ENCODE peak calls at places on chromosomes 13 and 19, in ten cellular contexts. One of them, this sample, is unnamed.

GRCh38 chr13:51793570-51794273 is 10.2 kb downstream of the DHRS12 start:
- DNase-seq in Peyer's patch: peak; percentile 72
- DNase-seq in CD8-positive, alpha-beta T cell: no peak
- DNase-seq in A549: peak; percentile 53
- DNase-seq in fibroblast of lung: peak; percentile 91
- DNase-seq in heart left ventricle: no peak
- DNase-seq in prostate gland: no peak
- DNase-seq in gastrocnemius medialis: no peak
- DNase-seq in adrenal gland: peak; percentile 84
- DNase-seq in adipocyte: peak; percentile 88
- DNase-seq in this sample: peak; percentile 56

GRCh38 chr19:10334340-10335148 is 1.2 kb upstream of the RAVER1 start:
- DNase-seq in adrenal gland: peak; percentile 97
- DNase-seq in heart left ventricle: peak; percentile 97
- DNase-seq in A549: peak; percentile 93
- DNase-seq in fibroblast of lung: peak; percentile 94
- DNase-seq in gastrocnemius medialis: peak; percentile 93
- DNase-seq in prostate gland: peak; percentile 94
- DNase-seq in adipocyte: peak; percentile 99
- DNase-seq in Peyer's patch: peak; percentile 61
- DNase-seq in CD8-positive, alpha-beta T cell: no peak
- DNase-seq in this sample: peak; percentile 98

GRCh38 chr13:108342369-108343289 is 73.1 kb downstream of the TNFSF13B start:
- DNase-seq in adrenal gland: no peak
- DNase-seq in gastrocnemius medialis: no peak
- DNase-seq in heart left ventricle: no peak
- DNase-seq in CD8-positive, alpha-beta T cell: no peak
- DNase-seq in prostate gland: no peak
- DNase-seq in fibroblast of lung: peak; percentile 38
- DNase-seq in Peyer's patch: no peak
- DNase-seq in adipocyte: peak; percentile 70
- DNase-seq in A549: peak; percentile 19
- DNase-seq in this sample: no peak

GRCh38 chr19:40705950-40706619 is 10.6 kb downstream of the COQ8B start:
- DNase-seq in gastrocnemius medialis: no peak
- DNase-seq in CD8-positive, alpha-beta T cell: no peak
- DNase-seq in Peyer's patch: no peak
- DNase-seq in adrenal gland: no peak
- DNase-seq in adipocyte: no peak
- DNase-seq in heart left ventricle: no peak
- DNase-seq in fibroblast of lung: no peak
- DNase-seq in prostate gland: no peak
- DNase-seq in A549: no peak
- DNase-seq in this sample: no peak

GRCh38 chr13:75091707-75092106 is 390.3 kb downstream of the TBC1D4 start:
- DNase-seq in fibroblast of lung: no peak
- DNase-seq in CD8-positive, alpha-beta T cell: no peak
- DNase-seq in heart left ventricle: no peak
- DNase-seq in prostate gland: no peak
- DNase-seq in adrenal gland: no peak
- DNase-seq in adipocyte: no peak
- DNase-seq in Peyer's patch: no peak
- DNase-seq in A549: no peak
- DNase-seq in gastrocnemius medialis: no peak
- DNase-seq in this sample: no peak

GRCh38 chr13:33728271-33729037 is 89.5 kb upstream of the RFC3 start:
- DNase-seq in adipocyte: no peak
- DNase-seq in A549: peak; percentile 18
- DNase-seq in heart left ventricle: peak; percentile 61
- DNase-seq in adrenal gland: peak; percentile 13
- DNase-seq in prostate gland: no peak
- DNase-seq in CD8-positive, alpha-beta T cell: no peak
- DNase-seq in gastrocnemius medialis: no peak
- DNase-seq in fibroblast of lung: no peak
- DNase-seq in Peyer's patch: no peak
- DNase-seq in this sample: peak; percentile 23

GRCh38 chr13:20350380-20350763 is 118.3 kb upstream of the GJB6 start:
- DNase-seq in fibroblast of lung: no peak
- DNase-seq in adrenal gland: no peak
- DNase-seq in adipocyte: no peak
- DNase-seq in gastrocnemius medialis: no peak
- DNase-seq in A549: no peak
- DNase-seq in heart left ventricle: no peak
- DNase-seq in Peyer's patch: no peak
- DNase-seq in CD8-positive, alpha-beta T cell: no peak
- DNase-seq in prostate gland: no peak
- DNase-seq in this sample: no peak

GRCh38 chr19:58559275-58560006 is 1.0 kb upstream of the UBE2M start:
- DNase-seq in Peyer's patch: peak; percentile 79
- DNase-seq in CD8-positive, alpha-beta T cell: peak; percentile 70
- DNase-seq in heart left ventricle: peak; percentile 96
- DNase-seq in adrenal gland: peak; percentile 96
- DNase-seq in A549: peak; percentile 97
- DNase-seq in gastrocnemius medialis: peak; percentile 91
- DNase-seq in fibroblast of lung: peak; percentile 92
- DNase-seq in prostate gland: peak; percentile 87
- DNase-seq in adipocyte: peak; percentile 94
- DNase-seq in this sample: peak; percentile 88

GRCh38 chr19:49436381-49437017 is 4.8 kb downstream of the SLC17A7 start:
- DNase-seq in adipocyte: no peak
- DNase-seq in fibroblast of lung: no peak
- DNase-seq in adrenal gland: no peak
- DNase-seq in Peyer's patch: peak; percentile 39
- DNase-seq in A549: peak; percentile 64
- DNase-seq in prostate gland: no peak
- DNase-seq in gastrocnemius medialis: no peak
- DNase-seq in CD8-positive, alpha-beta T cell: peak; percentile 47
- DNase-seq in heart left ventricle: no peak
- DNase-seq in this sample: no peak

GRCh38 chr13:30422056-30422914 is at the start of gene UBE2L5:
- DNase-seq in gastrocnemius medialis: peak; percentile 65
- DNase-seq in adrenal gland: peak; percentile 85
- DNase-seq in Peyer's patch: peak; percentile 72
- DNase-seq in fibroblast of lung: peak; percentile 85
- DNase-seq in A549: peak; percentile 87
- DNase-seq in prostate gland: peak; percentile 82
- DNase-seq in heart left ventricle: peak; percentile 82
- DNase-seq in adipocyte: peak; percentile 92
- DNase-seq in CD8-positive, alpha-beta T cell: peak; percentile 61
- DNase-seq in this sample: peak; percentile 77
- H3K4me1 ChIP-seq in gastrocnemius medialis: peaks cover 10% of the 10 kb centered on the region
- H3K4me1 ChIP-seq in adrenal gland: peaks cover 5% of the 10 kb centered on the region
- H3K4me1 ChIP-seq in Peyer's patch: no peaks in the 10 kb centered on the region
- H3K4me1 ChIP-seq in fibroblast of lung: peaks cover 5% of the 10 kb centered on the region
- H3K4me1 ChIP-seq in A549: peaks cover 10% of the 10 kb centered on the region
- H3K4me1 ChIP-seq in prostate gland: no peaks in the 10 kb centered on the region
- H3K4me1 ChIP-seq in heart left ventricle: peaks cover 12% of the 10 kb centered on the region
- H3K4me1 ChIP-seq in adipocyte: peaks cover 12% of the 10 kb centered on the region
- H3K4me1 ChIP-seq in CD8-positive, alpha-beta T cell: peaks cover 4% of the 10 kb centered on the region
- H3K4me1 ChIP-seq in this sample: peaks cover 8% of the 10 kb centered on the region

GRCh38 chr19:54341295-54341694 is 2.3 kb upstream of the LILRA4 start:
- DNase-seq in fibroblast of lung: no peak
- DNase-seq in gastrocnemius medialis: no peak
- DNase-seq in prostate gland: no peak
- DNase-seq in Peyer's patch: no peak
- DNase-seq in adipocyte: no peak
- DNase-seq in A549: no peak
- DNase-seq in CD8-positive, alpha-beta T cell: no peak
- DNase-seq in adrenal gland: no peak
- DNase-seq in heart left ventricle: no peak
- DNase-seq in this sample: no peak

GRCh38 chr19:54338521-54338920 is 441 bp downstream of the LILRA4 start:
- DNase-seq in CD8-positive, alpha-beta T cell: no peak
- DNase-seq in prostate gland: no peak
- DNase-seq in gastrocnemius medialis: no peak
- DNase-seq in adipocyte: no peak
- DNase-seq in heart left ventricle: no peak
- DNase-seq in adrenal gland: no peak
- DNase-seq in Peyer's patch: no peak
- DNase-seq in fibroblast of lung: no peak
- DNase-seq in A549: no peak
- DNase-seq in this sample: no peak

GRCh38 chr19:54345938-54346386 is 7.0 kb upstream of the LILRA4 start:
- DNase-seq in prostate gland: no peak
- DNase-seq in heart left ventricle: no peak
- DNase-seq in Peyer's patch: peak; percentile 68
- DNase-seq in CD8-positive, alpha-beta T cell: no peak
- DNase-seq in adipocyte: no peak
- DNase-seq in fibroblast of lung: no peak
- DNase-seq in adrenal gland: no peak
- DNase-seq in A549: no peak
- DNase-seq in gastrocnemius medialis: no peak
- DNase-seq in this sample: peak; percentile 18

GRCh38 chr19:54339646-54340358 is 840 bp upstream of the LILRA4 start:
- DNase-seq in fibroblast of lung: no peak
- DNase-seq in CD8-positive, alpha-beta T cell: no peak
- DNase-seq in adipocyte: no peak
- DNase-seq in gastrocnemius medialis: no peak
- DNase-seq in adrenal gland: peak; percentile 17
- DNase-seq in prostate gland: no peak
- DNase-seq in heart left ventricle: no peak
- DNase-seq in Peyer's patch: peak; percentile 57
- DNase-seq in A549: no peak
- DNase-seq in this sample: no peak

GRCh38 chr19:54343868-54344267 is 4.9 kb upstream of the LILRA4 start:
- DNase-seq in Peyer's patch: no peak
- DNase-seq in adrenal gland: no peak
- DNase-seq in heart left ventricle: no peak
- DNase-seq in CD8-positive, alpha-beta T cell: no peak
- DNase-seq in A549: no peak
- DNase-seq in fibroblast of lung: no peak
- DNase-seq in adipocyte: no peak
- DNase-seq in prostate gland: no peak
- DNase-seq in gastrocnemius medialis: no peak
- DNase-seq in this sample: no peak
- H3K4me1 ChIP-seq in Peyer's patch: no peaks in the 10 kb centered on the region
- H3K4me1 ChIP-seq in adrenal gland: no peaks in the 10 kb centered on the region
- H3K4me1 ChIP-seq in heart left ventricle: no peaks in the 10 kb centered on the region
- H3K4me1 ChIP-seq in CD8-positive, alpha-beta T cell: no peaks in the 10 kb centered on the region
- H3K4me1 ChIP-seq in A549: no peaks in the 10 kb centered on the region
- H3K4me1 ChIP-seq in fibroblast of lung: no peaks in the 10 kb centered on the region
- H3K4me1 ChIP-seq in adipocyte: no peaks in the 10 kb centered on the region
- H3K4me1 ChIP-seq in prostate gland: no peaks in the 10 kb centered on the region
- H3K4me1 ChIP-seq in gastrocnemius medialis: no peaks in the 10 kb centered on the region
- H3K4me1 ChIP-seq in this sample: no peaks in the 10 kb centered on the region

GRCh38 chr19:30150626-30151025 is 208.6 kb downstream of the URI1 start:
- DNase-seq in gastrocnemius medialis: no peak
- DNase-seq in Peyer's patch: no peak
- DNase-seq in A549: no peak
- DNase-seq in prostate gland: no peak
- DNase-seq in adrenal gland: peak; percentile 8
- DNase-seq in fibroblast of lung: no peak
- DNase-seq in adipocyte: no peak
- DNase-seq in heart left ventricle: no peak
- DNase-seq in CD8-positive, alpha-beta T cell: no peak
- DNase-seq in this sample: no peak
- H3K4me1 ChIP-seq in gastrocnemius medialis: no peaks in the 10 kb centered on the region
- H3K4me1 ChIP-seq in Peyer's patch: no peaks in the 10 kb centered on the region
- H3K4me1 ChIP-seq in A549: peaks cover 45% of the 10 kb centered on the region
- H3K4me1 ChIP-seq in prostate gland: no peaks in the 10 kb centered on the region
- H3K4me1 ChIP-seq in adrenal gland: no peaks in the 10 kb centered on the region
- H3K4me1 ChIP-seq in fibroblast of lung: no peaks in the 10 kb centered on the region
- H3K4me1 ChIP-seq in adipocyte: peaks cover 4% of the 10 kb centered on the region
- H3K4me1 ChIP-seq in heart left ventricle: no peaks in the 10 kb centered on the region
- H3K4me1 ChIP-seq in CD8-positive, alpha-beta T cell: no peaks in the 10 kb centered on the region
- H3K4me1 ChIP-seq in this sample: no peaks in the 10 kb centered on the region

GRCh38 chr19:5621945-5622464 is 571 bp downstream of the SAFB2 start:
- DNase-seq in Peyer's patch: no peak
- DNase-seq in fibroblast of lung: no peak
- DNase-seq in adipocyte: peak; percentile 41
- DNase-seq in heart left ventricle: peak; percentile 50
- DNase-seq in gastrocnemius medialis: no peak
- DNase-seq in adrenal gland: peak; percentile 39
- DNase-seq in prostate gland: peak; percentile 20
- DNase-seq in A549: no peak
- DNase-seq in CD8-positive, alpha-beta T cell: peak; percentile 33
- DNase-seq in this sample: peak; percentile 25

GRCh38 chr19:5623397-5624153 is 692 bp downstream of the SAFB start:
- DNase-seq in adipocyte: no peak
- DNase-seq in prostate gland: no peak
- DNase-seq in CD8-positive, alpha-beta T cell: peak; percentile 15
- DNase-seq in Peyer's patch: no peak
- DNase-seq in heart left ventricle: peak; percentile 36
- DNase-seq in gastrocnemius medialis: no peak
- DNase-seq in A549: no peak
- DNase-seq in fibroblast of lung: no peak
- DNase-seq in adrenal gland: no peak
- DNase-seq in this sample: peak; percentile 19

GRCh38 chr19:5624154-5624663 is 1.3 kb downstream of the SAFB start:
- DNase-seq in fibroblast of lung: peak; percentile 43
- DNase-seq in adrenal gland: peak; percentile 66
- DNase-seq in gastrocnemius medialis: no peak
- DNase-seq in adipocyte: peak; percentile 79
- DNase-seq in heart left ventricle: no peak
- DNase-seq in CD8-positive, alpha-beta T cell: peak; percentile 24
- DNase-seq in A549: no peak
- DNase-seq in prostate gland: peak; percentile 46
- DNase-seq in Peyer's patch: no peak
- DNase-seq in this sample: peak; percentile 61

GRCh38 chr19:5621311-5621944 is 1.1 kb downstream of the SAFB2 start:
- DNase-seq in gastrocnemius medialis: no peak
- DNase-seq in CD8-positive, alpha-beta T cell: no peak
- DNase-seq in prostate gland: peak; percentile 42
- DNase-seq in Peyer's patch: no peak
- DNase-seq in heart left ventricle: no peak
- DNase-seq in adipocyte: no peak
- DNase-seq in A549: no peak
- DNase-seq in fibroblast of lung: no peak
- DNase-seq in adrenal gland: peak; percentile 65
- DNase-seq in this sample: no peak

GRCh38 chr19:5622465-5623396 is at the start of the genes SAFB and SAFB2:
- DNase-seq in Peyer's patch: peak; percentile 96
- DNase-seq in adrenal gland: peak; percentile 100
- DNase-seq in fibroblast of lung: peak; percentile 99
- DNase-seq in heart left ventricle: peak; percentile 100
- DNase-seq in A549: peak; percentile 99
- DNase-seq in prostate gland: peak; percentile 98
- DNase-seq in adipocyte: peak; percentile 100
- DNase-seq in gastrocnemius medialis: peak; percentile 98
- DNase-seq in CD8-positive, alpha-beta T cell: peak; percentile 100
- DNase-seq in this sample: peak; percentile 100
- H3K4me1 ChIP-seq in Peyer's patch: no peaks in the 10 kb centered on the region
- H3K4me1 ChIP-seq in adrenal gland: peaks cover 64% of the 10 kb centered on the region
- H3K4me1 ChIP-seq in fibroblast of lung: peaks cover 14% of the 10 kb centered on the region
- H3K4me1 ChIP-seq in heart left ventricle: peaks cover 81% of the 10 kb centered on the region
- H3K4me1 ChIP-seq in A549: peaks cover 30% of the 10 kb centered on the region
- H3K4me1 ChIP-seq in prostate gland: peaks cover 8% of the 10 kb centered on the region
- H3K4me1 ChIP-seq in adipocyte: peaks cover 44% of the 10 kb centered on the region
- H3K4me1 ChIP-seq in gastrocnemius medialis: peaks cover 60% of the 10 kb centered on the region
- H3K4me1 ChIP-seq in CD8-positive, alpha-beta T cell: peaks cover 77% of the 10 kb centered on the region
- H3K4me1 ChIP-seq in this sample: peaks cover 64% of the 10 kb centered on the region

GRCh38 chr19:18473706-18474087 is 35.8 kb upstream of the ISYNA1 start:
- DNase-seq in gastrocnemius medialis: no peak
- DNase-seq in fibroblast of lung: no peak
- DNase-seq in prostate gland: no peak
- DNase-seq in CD8-positive, alpha-beta T cell: no peak
- DNase-seq in Peyer's patch: no peak
- DNase-seq in heart left ventricle: no peak
- DNase-seq in A549: no peak
- DNase-seq in adrenal gland: no peak
- DNase-seq in adipocyte: no peak
- DNase-seq in this sample: no peak
- H3K4me1 ChIP-seq in gastrocnemius medialis: peaks cover 85% of the 10 kb centered on the region
- H3K4me1 ChIP-seq in fibroblast of lung: peaks cover 6% of the 10 kb centered on the region
- H3K4me1 ChIP-seq in prostate gland: no peaks in the 10 kb centered on the region
- H3K4me1 ChIP-seq in CD8-positive, alpha-beta T cell: peaks cover 47% of the 10 kb centered on the region
- H3K4me1 ChIP-seq in Peyer's patch: peaks cover 2% of the 10 kb centered on the region
- H3K4me1 ChIP-seq in heart left ventricle: peaks cover 73% of the 10 kb centered on the region
- H3K4me1 ChIP-seq in A549: peaks cover 25% of the 10 kb centered on the region
- H3K4me1 ChIP-seq in adrenal gland: peaks cover 45% of the 10 kb centered on the region
- H3K4me1 ChIP-seq in adipocyte: peaks cover 22% of the 10 kb centered on the region
- H3K4me1 ChIP-seq in this sample: peaks cover 60% of the 10 kb centered on the region